ENCODE peak calls at places on chromosomes 4 and X, in ten cellular contexts. T is pancreas, W is choroid plexus epithelial cell, A is NCI-H187 treated with DMSO at 0.1 percent for 48 hours, X is endothelial cell, C is Peyer's patch, D is nephron progenitor cell, K is HFF-Myc, Z is NCI-H510A, O is skeletal muscle cell. B is an unnamed sample.

GRCh38 chr4:156378053-156378665 is 424.5 kb upstream of the CTSO start:
- DNase-seq in T (no peak), W (peak), A (no peak), X (peak), C (no peak), D (no peak), K (peak), Z (no peak), O (no peak), B (peak)

GRCh38 chr4:19213388-19213787 is 1038.3 kb upstream of the SLIT2 start:
- DNase-seq in T (no peak), W (peak), A (no peak), X (no peak), C (no peak), D (no peak), K (no peak), Z (no peak), O (peak), B (no peak)

GRCh38 chr4:116501954-116502353 is 583.4 kb downstream of the TRAM1L1 start:
- DNase-seq in T (no peak), W (no peak), A (no peak), X (no peak), C (no peak), D (no peak), K (no peak), Z (no peak), O (no peak), B (no peak)

GRCh38 chr4:155512812-155513211 is 136.0 kb upstream of the MAP9 start:
- DNase-seq in T (no peak), W (no peak), A (no peak), X (no peak), C (no peak), D (no peak), K (no peak), Z (no peak), O (no peak), B (no peak)

GRCh38 chrX:76253432-76253831 is 80.6 kb downstream of the PBDC1 start:
- DNase-seq in T (no peak), W (peak), A (no peak), X (peak), C (peak), D (peak), K (peak), Z (no peak), O (peak), B (no peak)

GRCh38 chrX:123108513-123109427 is 75.3 kb upstream of the GRIA3 start:
- DNase-seq in T (no peak), W (no peak), A (no peak), X (no peak), C (no peak), D (no peak), K (no peak), Z (no peak), O (no peak), B (no peak)

GRCh38 chr4:9703391-9703790 is 78.0 kb upstream of the DRD5 start:
- DNase-seq in T (peak), W (peak), A (peak), X (peak), C (peak), D (peak), K (no peak), Z (peak), O (no peak), B (no peak)

GRCh38 chr4:23364167-23364566 is 525.7 kb downstream of the PPARGC1A start:
- DNase-seq in T (no peak), W (no peak), A (no peak), X (no peak), C (no peak), D (no peak), K (no peak), Z (no peak), O (no peak), B (no peak)

GRCh38 chrX:68989865-68990606 is 161.2 kb downstream of the EFNB1 start:
- DNase-seq in T (no peak), W (peak), A (no peak), X (no peak), C (no peak), D (peak), K (no peak), Z (no peak), O (peak), B (no peak)

GRCh38 chr4:151725087-151725486 is 35.7 kb downstream of the GATB start:
- DNase-seq in T (no peak), W (no peak), A (no peak), X (no peak), C (no peak), D (no peak), K (no peak), Z (no peak), O (no peak), B (no peak)

GRCh38 chrX:41481264-41482109 is 34.3 kb downstream of the NYX start:
- DNase-seq in T (no peak), W (no peak), A (no peak), X (peak), C (no peak), D (no peak), K (no peak), Z (no peak), O (no peak), B (peak)

GRCh38 chr4:10640535-10641159 is 43.9 kb downstream of the CLNK start:
- DNase-seq in T (no peak), W (peak), A (no peak), X (no peak), C (no peak), D (no peak), K (no peak), Z (peak), O (no peak), B (no peak)

GRCh38 chrX:53438174-53438831 is 4.1 kb upstream of the HSD17B10 start:
- DNase-seq in T (no peak), W (no peak), A (no peak), X (no peak), C (no peak), D (no peak), K (no peak), Z (no peak), O (no peak), B (no peak)

GRCh38 chrX:149151805-149152757 is 353.0 kb downstream of the IDS start:
- DNase-seq in T (no peak), W (peak), A (no peak), X (no peak), C (no peak), D (no peak), K (no peak), Z (no peak), O (peak), B (no peak)

GRCh38 chrX:150348365-150348764 is 14.8 kb upstream of the MAMLD1 start:
- DNase-seq in T (no peak), W (no peak), A (no peak), X (no peak), C (no peak), D (no peak), K (no peak), Z (no peak), O (no peak), B (no peak)

GRCh38 chrX:150774798-150775568 is 81.8 kb downstream of the MTMR1 start:
- DNase-seq in T (no peak), W (no peak), A (no peak), X (no peak), C (no peak), D (no peak), K (no peak), Z (no peak), O (no peak), B (no peak)

GRCh38 chrX:50889582-50889981 is 21.0 kb upstream of the BMP15 start:
- DNase-seq in T (no peak), W (no peak), A (no peak), X (no peak), C (no peak), D (no peak), K (no peak), Z (no peak), O (no peak), B (no peak)

GRCh38 chr4:173508386-173509002 is 21.5 kb downstream of the HAND2 start:
- DNase-seq in T (no peak), W (no peak), A (no peak), X (no peak), C (no peak), D (peak), K (no peak), Z (no peak), O (no peak), B (no peak)

GRCh38 chr4:41448935-41449334 is 89.0 kb upstream of the LIMCH1 start:
- DNase-seq in T (no peak), W (peak), A (no peak), X (no peak), C (peak), D (no peak), K (peak), Z (no peak), O (no peak), B (no peak)

GRCh38 chrX:133482345-133483041 is 67.2 kb upstream of the GPC4 start:
- DNase-seq in T (no peak), W (peak), A (no peak), X (no peak), C (no peak), D (no peak), K (no peak), Z (no peak), O (peak), B (no peak)

GRCh38 chr4:57193996-57194675 is 84.0 kb upstream of the IGFBP7 start:
- DNase-seq in T (no peak), W (no peak), A (no peak), X (no peak), C (no peak), D (peak), K (no peak), Z (no peak), O (no peak), B (no peak)

GRCh38 chr4:26131711-26132110 is 189.1 kb upstream of the RBPJ start:
- DNase-seq in T (no peak), W (no peak), A (no peak), X (no peak), C (no peak), D (no peak), K (no peak), Z (no peak), O (no peak), B (no peak)

GRCh38 chrX:68647156-68647957 is at the start of gene STARD8:
- DNase-seq in T (peak), W (peak), A (no peak), X (peak), C (no peak), D (peak), K (no peak), Z (no peak), O (no peak), B (no peak)

GRCh38 chrX:36898301-36898700 is 109.9 kb upstream of the FAM47C start:
- DNase-seq in T (no peak), W (peak), A (no peak), X (no peak), C (no peak), D (no peak), K (no peak), Z (no peak), O (no peak), B (no peak)

GRCh38 chr4:87270144-87270543 is 49.7 kb upstream of the KLHL8 start:
- DNase-seq in T (no peak), W (peak), A (no peak), X (peak), C (peak), D (no peak), K (peak), Z (no peak), O (peak), B (peak)

GRCh38 chrX:100973411-100973810 is 3.9 kb downstream of the ARL13A start:
- DNase-seq in T (no peak), W (peak), A (no peak), X (no peak), C (no peak), D (no peak), K (no peak), Z (no peak), O (no peak), B (no peak)

GRCh38 chr4:122150896-122151295 is 1.2 kb upstream of the BLTP1 start:
- DNase-seq in T (no peak), W (no peak), A (no peak), X (no peak), C (no peak), D (no peak), K (no peak), Z (no peak), O (no peak), B (no peak)